ENCODE peak calls at places on chromosomes 7 and 10, in six cellular contexts. T is EL, Q is Right ventricle myocardium inferior, H is WERI-Rb-1, P is activated B cell treated with CpG ODN at 0.5 μM for 24 hours, I is HCT116. J is an unnamed sample.
A peak's percentile ranks its signal among the peaks of the same experiment; 100 is the strongest.

GRCh38 chr7:93566876-93567275 is 7.6 kb downstream of the CALCR start:
- DNase-seq in T (no peak), I (no peak), Q (no peak), P (no peak), H (no peak), J (no peak)

GRCh38 chr7:47746468-47746867 is 164.6 kb upstream of the TNS3 start:
- DNase-seq in I (no peak), Q (no peak), T (no peak), P (no peak), H (no peak), J (no peak)

GRCh38 chr7:22167482-22167881 is 189.5 kb downstream of the RAPGEF5 start:
- DNase-seq in I (no peak), P (no peak), H (no peak), Q (no peak), T (no peak), J (no peak)

GRCh38 chr10:88991161-88991899 is 732 bp downstream of the FAS start:
- DNase-seq in H (peak; percentile 56), Q (peak; percentile 90), T (peak; percentile 65), I (peak; percentile 35), P (peak; percentile 52), J (no peak)

GRCh38 chr10:86523348-86523747 is 1.8 kb upstream of the WAPL start:
- DNase-seq in I (peak; percentile 19), P (no peak), Q (no peak), H (no peak), T (peak; percentile 38), J (no peak)

GRCh38 chr10:132804785-132805426 is 19.0 kb upstream of the NKX6-2 start:
- DNase-seq in T (no peak), P (no peak), Q (no peak), I (no peak), H (no peak), J (no peak)

GRCh38 chr7:5282464-5283316 is at the start of gene SLC29A4:
- DNase-seq in I (peak; percentile 13), H (peak; percentile 46), Q (no peak), T (peak; percentile 36), P (no peak), J (no peak)

GRCh38 chr7:92699560-92699959 is 109.4 kb upstream of the FAM133B start:
- DNase-seq in Q (no peak), P (no peak), I (no peak), H (no peak), T (peak; percentile 57), J (no peak)

GRCh38 chr10:128867819-128868218 is 599.2 kb upstream of the MGMT start:
- DNase-seq in H (no peak), I (no peak), Q (no peak), P (no peak), T (no peak), J (no peak)

GRCh38 chr7:84256481-84256880 is 61.9 kb upstream of the SEMA3A start:
- DNase-seq in H (no peak), P (no peak), T (no peak), Q (no peak), I (no peak), J (no peak)

GRCh38 chr7:55156919-55157318 is 138.1 kb downstream of the EGFR start:
- DNase-seq in T (no peak), Q (no peak), H (no peak), I (no peak), P (no peak), J (no peak)

GRCh38 chr10:80416401-80417098 is 8.2 kb downstream of the PRXL2A start:
- DNase-seq in P (no peak), H (no peak), Q (peak; percentile 80), T (no peak), I (no peak), J (no peak)

J was measured in keratinocyte.